ENCODE peak calls at places on chromosome 16, in six cellular contexts. V, B, P, G, F and K are unnamed samples.

GRCh38 chr16:81071816-81072215 is 5.2 kb downstream of the C16orf46 start:
- DNase-seq in G (no peak), F (peak; percentile 28), V (peak; percentile 12), P (no peak), B (peak; percentile 18), K (no peak)

GRCh38 chr16:13873835-13874438 is 46.0 kb upstream of the ERCC4 start:
- DNase-seq in G (no peak), P (no peak), B (peak; percentile 28), V (peak; percentile 2), F (peak; percentile 28), K (no peak)

GRCh38 chr16:85593503-85594195 is 19.5 kb upstream of the GSE1 start:
- DNase-seq in F (no peak), V (no peak), G (no peak), B (no peak), P (no peak), K (no peak)

GRCh38 chr16:87686697-87687570 is 78.9 kb downstream of the KLHDC4 start:
- DNase-seq in V (no peak), G (no peak), P (no peak), B (no peak), F (no peak), K (no peak)

GRCh38 chr16:48617711-48618148 is 7.8 kb upstream of the N4BP1 start:
- DNase-seq in B (no peak), F (no peak), P (no peak), V (peak; percentile 63), G (peak; percentile 83), K (no peak)

GRCh38 chr16:53756329-53756996 is 52.5 kb downstream of the FTO start:
- DNase-seq in B (no peak), F (no peak), V (peak; percentile 36), G (no peak), P (no peak), K (no peak)

GRCh38 chr16:14309906-14310305 is 238.8 kb downstream of the MRTFB start:
- DNase-seq in V (peak; percentile 79), P (no peak), B (peak; percentile 73), F (no peak), G (no peak), K (no peak)

GRCh38 chr16:72938426-72939164 is 109.3 kb downstream of the ZFHX3 start:
- DNase-seq in V (peak; percentile 93), P (peak; percentile 96), G (peak; percentile 95), F (no peak), B (peak; percentile 59), K (peak; percentile 75)

GRCh38 chr16:77068402-77068801 is 122.6 kb upstream of the MON1B start:
- DNase-seq in G (no peak), B (no peak), P (no peak), F (no peak), V (no peak), K (no peak)

GRCh38 chr16:77660311-77660710 is 62.0 kb upstream of the NUDT7 start:
- DNase-seq in F (peak; percentile 22), B (peak; percentile 36), G (peak; percentile 86), P (no peak), V (peak; percentile 52), K (no peak)

GRCh38 chr16:2752850-2753522 is 548 bp downstream of the SRRM2 start:
- DNase-seq in G (peak; percentile 96), F (peak; percentile 58), P (no peak), B (peak; percentile 90), V (peak; percentile 77), K (peak; percentile 89)

GRCh38 chr16:17076121-17076757 is 394.5 kb downstream of the XYLT1 start:
- DNase-seq in F (no peak), P (no peak), B (no peak), G (no peak), V (peak; percentile 8), K (no peak)

GRCh38 chr16:68664297-68664696 is 19.2 kb downstream of the CDH3 start:
- DNase-seq in P (no peak), F (no peak), V (no peak), G (no peak), B (no peak), K (no peak)

GRCh38 chr16:1403036-1403435 is 11.5 kb downstream of the UNKL start:
- DNase-seq in P (no peak), B (no peak), F (no peak), G (no peak), V (no peak), K (no peak)

GRCh38 chr16:1412847-1413246 is 1.7 kb downstream of the UNKL start:
- DNase-seq in F (no peak), B (no peak), G (no peak), P (no peak), V (no peak), K (no peak)

GRCh38 chr16:1403733-1404132 is 10.8 kb downstream of the UNKL start:
- DNase-seq in P (no peak), F (no peak), G (no peak), B (no peak), V (no peak), K (no peak)

GRCh38 chr16:1407749-1408148 is 6.8 kb downstream of the UNKL start:
- DNase-seq in G (no peak), V (peak; percentile 13), F (no peak), B (no peak), P (no peak), K (no peak)

DNA sequence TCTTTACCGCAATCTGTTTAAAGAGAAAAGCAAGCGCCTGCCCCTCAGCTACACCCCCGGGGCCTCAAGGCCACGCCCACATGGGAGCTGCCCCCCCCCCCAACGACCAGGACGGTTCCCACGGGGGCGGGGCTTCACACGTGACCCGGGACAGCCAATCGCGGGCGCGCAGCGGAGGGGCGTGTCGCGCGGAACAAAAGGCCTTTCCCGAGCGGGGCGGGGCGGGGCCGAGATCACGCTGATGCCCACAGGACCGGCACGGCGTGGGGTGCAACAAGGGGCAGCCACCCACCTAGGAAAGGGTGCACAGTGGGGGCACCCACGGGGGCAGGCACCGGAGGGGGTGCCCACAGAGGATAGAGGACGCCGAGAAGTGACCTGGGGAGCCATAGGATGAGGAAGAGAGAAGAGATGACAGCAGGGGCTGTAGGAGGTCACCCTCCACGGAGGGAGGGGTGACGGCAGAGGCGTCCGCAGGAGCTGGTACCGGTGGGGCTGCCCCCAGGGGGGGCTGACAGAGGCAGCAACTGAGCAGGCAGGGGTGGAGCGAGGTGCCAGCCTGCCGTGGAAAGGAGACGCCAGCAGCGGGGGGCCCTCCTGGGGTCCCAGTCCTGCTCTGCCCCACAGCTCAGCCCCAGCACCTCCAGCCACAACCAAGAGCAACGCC is 6.2 kb downstream of the UNKL start:
- DNase-seq in F (peak; percentile 58), V (peak; percentile 81), G (peak; percentile 99), B (peak; percentile 88), P (peak; percentile 99), K (peak; percentile 97)
- TF ChIP-seq POLR2A in F (no peak), V (no peak), G (no peak), B (peak; percentile 12), P (no peak), K (no peak)

GRCh38 chr16:24698314-24698713 is 31.1 kb upstream of the TNRC6A start:
- DNase-seq in P (no peak), V (no peak), B (no peak), G (no peak), F (no peak), K (no peak)

GRCh38 chr16:24696699-24697098 is 32.8 kb upstream of the TNRC6A start:
- DNase-seq in G (no peak), B (no peak), P (no peak), F (no peak), V (no peak), K (no peak)

GRCh38 chr16:24699151-24699723 is 30.2 kb upstream of the TNRC6A start:
- DNase-seq in V (no peak), P (no peak), F (no peak), G (no peak), B (no peak), K (no peak)

GRCh38 chr16:24701521-24701951 is 27.9 kb upstream of the TNRC6A start:
- DNase-seq in P (no peak), V (peak; percentile 51), G (no peak), F (no peak), B (peak; percentile 48), K (no peak)

GRCh38 chr16:24700549-24701392 is 28.7 kb upstream of the TNRC6A start:
- DNase-seq in V (peak; percentile 98), G (peak; percentile 89), B (peak; percentile 94), F (peak; percentile 89), P (peak; percentile 96), K (no peak)
- TF ChIP-seq POLR2A in V (no peak), G (no peak), B (no peak), F (no peak), P (no peak), K (no peak)

DNA sequence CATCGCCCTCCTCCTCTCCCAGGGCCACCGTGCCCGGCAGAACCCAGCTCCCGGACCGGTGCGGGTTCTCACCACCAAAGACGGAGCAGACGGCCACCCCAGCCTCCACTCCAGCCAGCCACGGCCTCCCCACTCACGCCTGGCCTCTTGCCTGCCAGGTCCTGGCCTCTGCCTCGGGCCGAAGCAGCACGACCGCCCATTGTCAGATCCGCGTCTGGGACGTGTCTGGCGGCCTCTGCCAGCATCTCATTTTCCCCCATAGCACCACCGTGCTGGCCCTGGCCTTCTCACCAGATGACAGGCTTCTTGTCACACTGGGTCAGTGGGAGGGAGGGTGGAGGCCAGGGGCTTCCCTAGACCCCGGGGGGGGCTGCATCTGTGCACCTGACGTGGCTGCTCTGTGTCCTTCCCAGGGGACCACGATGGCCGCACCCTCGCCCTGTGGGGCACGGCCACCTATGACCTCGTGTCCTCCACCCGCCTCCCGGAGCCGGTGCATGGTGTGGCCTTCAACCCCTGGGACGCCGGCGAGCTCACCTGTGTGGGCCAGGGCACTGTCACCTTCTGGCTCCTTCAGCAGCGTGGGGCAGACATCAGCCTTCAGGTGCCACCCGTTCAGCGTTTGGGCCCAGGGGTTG is 6.6 kb upstream of the RHOT2 start:
- DNase-seq in G (no peak), B (no peak), V (no peak), F (no peak), P (no peak), K (no peak)
- TF ChIP-seq POLR2A in G (no peak), B (no peak), V (no peak), F (no peak), P (no peak), K (no peak)

GRCh38 chr16:27203429-27204231 is at the start of gene KDM8:
- DNase-seq in F (peak; percentile 98), V (peak; percentile 99), B (peak; percentile 100), P (peak; percentile 99), G (peak; percentile 100), K (peak; percentile 99)
- TF ChIP-seq POLR2A in F (peak; percentile 71), V (peak; percentile 74), B (peak; percentile 77), P (peak; percentile 35), G (no peak), K (peak; percentile 72)